ENCODE peak calls at places on chromosomes 5 and 9, in seven cellular contexts. A is posterior cingulate gyrus; Y is hypothalamus; B is NB4; K is NCI-H345; H is stimulated activated CD8-positive, alpha-beta memory T cell treated with anti-CD3 and anti-CD28 coated beads, Interleukin-2, amount 100 ng/mL, for 48 hours; F is naive thymus-derived CD8-positive, alpha-beta T cell. S is an unnamed sample.
A peak's percentile ranks its signal among the peaks of the same experiment; 100 is the strongest.

GRCh38 chr9:131575121-131575640 is 29.9 kb downstream of the PRRT1B start:
- DNase-seq in H (no peak), K (no peak), Y (no peak), F (no peak), B (no peak), A (no peak), S (no peak)

GRCh38 chr9:5947912-5948311 is 57.2 kb downstream of the MLANA start:
- DNase-seq in F (no peak), K (no peak), B (no peak), Y (no peak), A (no peak), H (no peak), S (no peak)

GRCh38 chr9:133851693-133852092 is 113.5 kb upstream of the SARDH start:
- DNase-seq in H (no peak), Y (no peak), F (no peak), K (no peak), A (no peak), B (no peak), S (no peak)

GRCh38 chr5:101915559-101915958 is 380.5 kb downstream of the SLCO4C1 start:
- DNase-seq in B (no peak), H (no peak), F (no peak), A (no peak), Y (no peak), K (no peak), S (peak; percentile 24)

GRCh38 chr9:128724744-128725211 is 851 bp upstream of the ZDHHC12 start:
- DNase-seq in A (peak; percentile 45), K (peak; percentile 77), Y (peak; percentile 38), B (peak; percentile 79), H (peak; percentile 40), F (no peak), S (peak; percentile 68)

GRCh38 chr5:6377121-6377520 is 1.2 kb downstream of the MED10 start:
- DNase-seq in A (no peak), F (no peak), K (no peak), Y (no peak), B (no peak), H (no peak), S (no peak)

GRCh38 chr5:116144103-116144502 is 59.3 kb downstream of the COMMD10 start:
- DNase-seq in Y (no peak), F (no peak), A (no peak), H (no peak), K (no peak), B (no peak), S (peak; percentile 12)

GRCh38 chr9:20314981-20315380 is 307.3 kb downstream of the MLLT3 start:
- DNase-seq in A (no peak), Y (no peak), B (no peak), H (no peak), F (no peak), K (no peak), S (no peak)

GRCh38 chr5:41788800-41789395 is 81.3 kb downstream of the OXCT1 start:
- DNase-seq in K (no peak), H (no peak), F (no peak), A (no peak), Y (no peak), B (no peak), S (peak; percentile 86)

GRCh38 chr9:79734989-79735779 is 163.4 kb downstream of the TLE4 start:
- DNase-seq in K (no peak), H (no peak), A (no peak), F (no peak), Y (no peak), B (no peak), S (no peak)

GRCh38 chr9:91315191-91315590 is 46.5 kb downstream of the AUH start:
- DNase-seq in B (no peak), A (no peak), Y (no peak), H (no peak), F (no peak), K (no peak), S (no peak)

GRCh38 chr5:177147239-177147638 is 13.7 kb downstream of the NSD1 start:
- DNase-seq in F (no peak), A (no peak), B (no peak), Y (no peak), K (no peak), H (no peak), S (no peak)

GRCh38 chr9:124011460-124012301 is at the start of gene LHX2:
- DNase-seq in F (no peak), H (peak; percentile 39), K (peak; percentile 86), B (peak; percentile 80), Y (peak; percentile 57), A (peak; percentile 41), S (peak; percentile 9)

GRCh38 chr9:75823136-75823535 is 67.3 kb upstream of the PCSK5 start:
- DNase-seq in B (no peak), F (no peak), K (no peak), A (no peak), H (no peak), Y (no peak), S (no peak)

GRCh38 chr5:143445726-143446125 is 42.2 kb upstream of the NR3C1 start:
- DNase-seq in F (no peak), B (no peak), Y (no peak), K (no peak), A (no peak), H (no peak), S (no peak)

GRCh38 chr9:13330396-13331004 is 51.0 kb upstream of the MPDZ start:
- DNase-seq in B (no peak), H (no peak), F (no peak), A (no peak), Y (no peak), K (no peak), S (no peak)

GRCh38 chr5:74478328-74478727 is 162.2 kb downstream of the ENC1 start:
- DNase-seq in F (no peak), K (no peak), Y (no peak), A (no peak), H (no peak), B (no peak), S (no peak)

GRCh38 chr9:27276182-27277030 is 20.5 kb downstream of the EQTN start:
- DNase-seq in Y (no peak), A (no peak), K (peak; percentile 76), B (peak; percentile 78), F (no peak), H (no peak), S (peak; percentile 44)

GRCh38 chr9:124769451-124770358 is 1.4 kb downstream of the NR6A1 start:
- DNase-seq in F (no peak), H (no peak), Y (no peak), A (no peak), K (no peak), B (peak; percentile 63), S (no peak)

GRCh38 chr9:37706290-37706689 is 47.3 kb upstream of the TRMT10B start:
- DNase-seq in Y (no peak), K (no peak), F (no peak), A (no peak), B (no peak), H (no peak), S (no peak)

S was measured in brain microvascular endothelial cell.